ENCODE peak calls at places on chromosomes 11 and 22, in four cellular contexts. G is K562, J is uterus, H is stomach. Z is an unnamed sample. For H3K4me1 and H3K9me3, the result is how much of the 10 kb centered on the place peaks cover.

GRCh38 chr11:64260147-64260708 is 8.9 kb downstream of the PLCB3 start:
- DNase-seq in J (no peak), H (no peak), G (no peak), Z (no peak)

GRCh38 chr22:45341503-45341902 is 31.8 kb downstream of the FAM118A start:
- DNase-seq in J (no peak), G (no peak), H (no peak), Z (no peak)

GRCh38 chr22:24977370-24978230 is 25.1 kb downstream of the KIAA1671 start:
- DNase-seq in G (no peak), J (peak), H (no peak), Z (no peak)

GRCh38 chr11:87722756-87723599 is 452.3 kb downstream of the RAB38 start:
- DNase-seq in H (peak), J (no peak), G (peak), Z (peak)

GRCh38 chr11:94740083-94740974 is 27.8 kb upstream of the AMOTL1 start:
- DNase-seq in J (peak), G (no peak), H (no peak), Z (no peak)

GRCh38 chr22:45317551-45318167 is 7.9 kb downstream of the FAM118A start:
- DNase-seq in G (no peak), H (peak), J (peak), Z (peak)

GRCh38 chr22:21032843-21033688 is 705 bp upstream of the SLC7A4 start:
- DNase-seq in G (no peak), J (no peak), H (no peak), Z (no peak)

GRCh38 chr22:32622004-32622761 is 147.6 kb downstream of the FBXO7 start:
- DNase-seq in H (no peak), G (no peak), J (peak), Z (no peak)

GRCh38 chr11:17724020-17724908 is 4.9 kb downstream of the MYOD1 start:
- DNase-seq in G (no peak), H (no peak), J (no peak), Z (no peak)

GRCh38 chr11:3867209-3868071 is 12.0 kb downstream of the STIM1 start:
- DNase-seq in J (peak), H (peak), G (peak), Z (no peak)

GRCh38 chr11:130916238-130916855 is at the start of gene SNX19:
- DNase-seq in G (peak), H (peak), J (peak), Z (peak)

GRCh38 chr11:66546368-66546965 is at the start of gene ACTN3:
- DNase-seq in H (no peak), J (peak), G (peak), Z (peak)

GRCh38 chr22:19991645-19992451 is 24.8 kb downstream of the ARVCF start:
- DNase-seq in J (no peak), H (no peak), G (no peak), Z (no peak)

GRCh38 chr11:44025727-44026126 is 22.1 kb upstream of the ACCSL start:
- DNase-seq in H (no peak), G (no peak), J (no peak), Z (no peak)

GRCh38 chr11:127126956-127127355 is 126.4 kb upstream of the KIRREL3 start:
- DNase-seq in J (no peak), H (no peak), G (no peak), Z (no peak)

GRCh38 chr11:91796999-91797398 is 427.6 kb upstream of the FAT3 start:
- DNase-seq in H (no peak), G (no peak), J (no peak), Z (no peak)

GRCh38 chr11:85238907-85239306 is 388.2 kb downstream of the DLG2 start:
- DNase-seq in G (no peak), J (no peak), H (no peak), Z (no peak)

GRCh38 chr11:85232559-85232958 is 394.6 kb downstream of the DLG2 start:
- DNase-seq in J (no peak), H (no peak), G (no peak), Z (no peak)

DNA sequence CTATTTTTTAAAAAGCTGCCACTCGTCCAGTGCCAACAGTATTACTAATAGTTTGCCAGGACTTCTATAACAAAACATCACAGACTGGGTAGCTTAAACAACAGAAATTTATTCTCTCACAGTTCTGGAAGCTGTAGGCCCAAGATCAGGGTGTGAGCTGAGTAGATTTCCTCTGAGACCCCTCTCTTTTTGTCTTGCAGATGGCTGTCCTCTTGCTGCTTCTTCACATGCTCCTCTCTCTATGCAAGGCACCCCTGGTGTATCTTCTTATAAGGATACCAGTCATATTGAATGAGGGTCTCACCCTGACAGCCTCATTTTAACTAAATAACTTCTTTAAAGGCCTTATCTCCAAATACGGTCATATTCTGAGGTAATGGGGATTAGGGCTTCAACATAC is 390.9 kb downstream of the DLG2 start:
- DNase-seq in G (no peak), H (no peak), J (no peak), Z (no peak)
- H3K4me1 ChIP-seq in G (under half), H (under half), J (under half), Z (under half)

GRCh38 chr11:133659542-133660201 is 127.4 kb upstream of the OPCML start:
- DNase-seq in G (no peak), H (no peak), J (no peak), Z (no peak)
- TF ChIP-seq POLR2A in G (no peak), H (no peak), J (no peak), Z (no peak)

DNA sequence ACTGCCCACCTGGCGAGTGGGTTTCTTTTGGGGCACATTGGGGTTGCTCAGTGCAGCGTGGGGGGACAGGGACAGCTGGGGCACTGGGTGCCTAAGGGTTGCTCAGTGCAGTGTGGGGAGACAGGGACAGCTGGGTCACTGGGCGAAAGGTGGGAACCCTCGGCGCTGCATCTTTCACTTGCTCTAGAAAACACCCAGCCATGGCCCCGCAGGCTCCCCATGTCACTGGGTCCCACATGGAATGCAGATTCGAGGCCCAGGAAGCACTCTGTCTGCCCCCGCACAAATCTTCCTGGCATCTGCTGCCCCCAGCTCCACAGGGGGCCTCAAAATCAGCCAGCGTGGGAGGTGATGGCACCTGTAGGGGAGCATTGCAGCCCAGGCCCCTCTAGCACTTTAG is 229.3 kb downstream of the BRD1 start:
- DNase-seq in J (no peak), H (no peak), G (no peak), Z (no peak)
- H3K9me3 ChIP-seq in J (under half), H (under half), G (under half), Z (under half)

GRCh38 chr11:74954199-74954598 is 5.1 kb downstream of the SPCS2 start:
- DNase-seq in H (no peak), J (no peak), G (no peak), Z (no peak)
- H3K4me1 ChIP-seq in H (half or more), J (under half), G (under half), Z (under half)

DNA sequence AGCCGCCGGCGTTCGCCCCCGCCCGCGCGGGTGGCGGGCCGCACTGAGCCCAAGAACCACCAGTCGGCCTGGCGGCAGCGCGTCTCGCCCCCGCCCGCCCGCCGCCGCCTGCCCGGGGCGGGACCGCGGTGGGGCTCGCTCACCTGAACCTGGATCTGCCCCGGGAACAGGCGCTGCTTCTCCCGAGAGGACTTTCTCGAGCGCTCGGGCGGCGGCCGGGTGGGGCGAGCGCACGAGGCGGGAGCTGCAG is 178 bp downstream of the MYH9 start:
- DNase-seq in H (no peak), J (no peak), G (no peak), Z (no peak)
- TF ChIP-seq POLR2A in H (no peak), J (no peak), G (no peak), Z (no peak)

GRCh38 chr11:78227906-78228305 is 39.2 kb downstream of the USP35 start:
- DNase-seq in H (no peak), G (no peak), J (no peak), Z (no peak)
- H3K9me3 ChIP-seq in H (under half), G (under half), J (under half), Z (under half)

Z was measured in Peyer's patch.